ENCODE peak calls at places on chromosomes 13 and 19, in four cellular contexts. S is T1000, B is AG04449, T is GM20000. L is an unnamed sample.

GRCh38 chr19:32196690-32197420 is 148.6 kb upstream of the ZNF507 start:
- DNase-seq in T (no peak), S (no peak), B (no peak), L (no peak)

GRCh38 chr13:59607780-59608233 is 555.9 kb downstream of the DIAPH3 start:
- DNase-seq in T (no peak), S (no peak), B (no peak), L (no peak)

GRCh38 chr13:26599403-26599802 is 41.9 kb downstream of the WASF3 start:
- DNase-seq in T (no peak), S (no peak), B (no peak), L (no peak)

GRCh38 chr13:34294483-34295129 is 476.7 kb downstream of the RFC3 start:
- DNase-seq in B (no peak), T (no peak), S (no peak), L (peak)

GRCh38 chr19:18419699-18420460 is 682 bp downstream of the SSBP4 start:
- DNase-seq in S (no peak), B (no peak), T (peak), L (no peak)

GRCh38 chr19:45340232-45340898 is at the start of gene KLC3:
- DNase-seq in S (no peak), T (peak), B (no peak), L (no peak)

GRCh38 chr13:20156711-20157110 is 4.1 kb downstream of the GJA3 start:
- DNase-seq in B (no peak), S (no peak), T (no peak), L (no peak)

GRCh38 chr19:41792513-41793413 is 3.6 kb upstream of the CEACAM3 start:
- DNase-seq in B (no peak), S (no peak), T (peak), L (peak)

GRCh38 chr13:59416561-59416960 is 747.2 kb downstream of the DIAPH3 start:
- DNase-seq in T (no peak), S (no peak), B (no peak), L (peak)

GRCh38 chr19:1252221-1252817 is 3.9 kb downstream of the MIDN start:
- DNase-seq in S (peak), T (peak), B (no peak), L (peak)

GRCh38 chr13:100230813-100231575 is 142.1 kb downstream of the PCCA start:
- DNase-seq in B (no peak), T (peak), S (no peak), L (no peak)